ENCODE peak calls at places on chromosomes 5 and 9, in five cellular contexts. M, E, N, B and Q are unnamed samples.

GRCh38 chr5:180808461-180809000 is 5.9 kb upstream of the MGAT1 start:
- DNase-seq in M (no peak), E (peak), N (peak), B (no peak), Q (no peak)

GRCh38 chr5:162721125-162721524 is 653.6 kb downstream of the GABRG2 start:
- DNase-seq in M (no peak), E (no peak), N (no peak), B (no peak), Q (no peak)

GRCh38 chr9:125375820-125376219 is 114.2 kb downstream of the GAPVD1 start:
- DNase-seq in M (no peak), E (no peak), N (no peak), B (no peak), Q (no peak)

GRCh38 chr9:127788337-127789011 is 2.6 kb downstream of the CDK9 start:
- DNase-seq in M (no peak), E (no peak), N (no peak), B (no peak), Q (no peak)

GRCh38 chr5:179321206-179321987 is 23.9 kb downstream of the ADAMTS2 start:
- DNase-seq in M (no peak), E (peak), N (no peak), B (no peak), Q (no peak)

GRCh38 chr5:10863763-10864383 is 102.8 kb upstream of the DAP start:
- DNase-seq in M (peak), E (no peak), N (peak), B (peak), Q (peak)

GRCh38 chr9:38385896-38386295 is 6.6 kb upstream of the ALDH1B1 start:
- DNase-seq in M (no peak), E (no peak), N (no peak), B (no peak), Q (no peak)

GRCh38 chr9:112473986-112474385 is 12.6 kb upstream of the KIAA1958 start:
- DNase-seq in M (no peak), E (no peak), N (no peak), B (no peak), Q (no peak)

GRCh38 chr5:7926296-7926695 is 57.3 kb downstream of the MTRR start:
- DNase-seq in M (no peak), E (no peak), N (no peak), B (no peak), Q (no peak)

GRCh38 chr5:58484505-58484904 is 6.7 kb upstream of the GAPT start:
- DNase-seq in M (no peak), E (no peak), N (no peak), B (no peak), Q (no peak)

GRCh38 chr5:84364043-84364442 is 20.6 kb downstream of the EDIL3 start:
- DNase-seq in M (no peak), E (no peak), N (no peak), B (no peak), Q (no peak)

GRCh38 chr5:154618696-154619095 is 136.5 kb upstream of the LARP1 start:
- DNase-seq in M (no peak), E (no peak), N (no peak), B (no peak), Q (no peak)

GRCh38 chr9:80560976-80561375 is 989.2 kb downstream of the TLE4 start:
- DNase-seq in M (no peak), E (no peak), N (no peak), B (no peak), Q (no peak)

GRCh38 chr9:127910613-127911205 is 6.1 kb downstream of the ST6GALNAC4 start:
- DNase-seq in M (no peak), E (no peak), N (no peak), B (no peak), Q (no peak)

GRCh38 chr9:137544176-137544755 is 5.9 kb downstream of the PNPLA7 start:
- DNase-seq in M (no peak), E (no peak), N (no peak), B (no peak), Q (no peak)

GRCh38 chr5:148482697-148483462 is 99.1 kb downstream of the FBXO38 start:
- DNase-seq in M (peak), E (peak), N (peak), B (peak), Q (peak)

GRCh38 chr9:124322618-124323432 is 65.1 kb downstream of the NEK6 start:
- DNase-seq in M (no peak), E (no peak), N (peak), B (no peak), Q (no peak)

GRCh38 chr9:129675656-129676055 is 10.2 kb downstream of the PRRX2 start:
- DNase-seq in M (peak), E (no peak), N (no peak), B (no peak), Q (no peak)

GRCh38 chr5:73938280-73938937 is 312.4 kb downstream of the ARHGEF28 start:
- DNase-seq in M (no peak), E (no peak), N (no peak), B (peak), Q (no peak)

GRCh38 chr5:105638437-105638836 is 2032.3 kb downstream of the EFNA5 start:
- DNase-seq in M (no peak), E (no peak), N (no peak), B (no peak), Q (no peak)

GRCh38 chr5:33008751-33009418 is 297.8 kb downstream of the NPR3 start:
- DNase-seq in M (no peak), E (no peak), N (no peak), B (no peak), Q (no peak)

GRCh38 chr5:149584106-149584505 is 2.8 kb downstream of the ARHGEF37 start:
- DNase-seq in M (no peak), E (no peak), N (no peak), B (no peak), Q (no peak)

GRCh38 chr5:71974165-71974564 is 133.1 kb upstream of the MAP1B start:
- DNase-seq in M (no peak), E (no peak), N (no peak), B (no peak), Q (peak)
- TF ChIP-seq EP300 in M (no peak), E (peak), N (no peak), B (no peak), Q (peak)

DNA sequence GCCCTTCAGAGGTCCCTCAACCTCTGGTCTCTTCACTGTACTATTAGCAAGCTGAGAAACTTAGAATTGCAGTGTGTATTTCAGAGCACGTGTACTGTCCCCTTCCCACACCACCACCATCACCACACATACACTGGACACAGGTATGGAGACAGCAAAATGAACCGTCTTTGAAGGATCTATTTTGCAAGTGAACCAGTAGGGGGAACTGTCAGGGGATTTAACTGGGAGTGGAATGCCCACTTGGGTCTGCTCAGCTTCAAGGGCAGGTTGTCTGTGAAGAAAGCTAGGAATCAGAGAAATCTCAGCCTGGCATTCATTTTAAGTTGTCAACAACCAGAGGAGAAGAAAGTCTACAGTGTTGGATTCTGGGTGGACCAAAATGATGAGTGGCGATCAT is 147.0 kb downstream of the DCP2 start:
- DNase-seq in M (no peak), E (no peak), N (peak), B (peak), Q (no peak)
- TF ChIP-seq CTCF in M (peak), E (no peak), N (no peak), B (peak), Q (no peak)

GRCh38 chr9:98962861-98963260 is 19.2 kb downstream of the COL15A1 start:
- DNase-seq in M (no peak), E (no peak), N (no peak), B (no peak), Q (no peak)

GRCh38 chr9:98962181-98962560 is 18.5 kb downstream of the COL15A1 start:
- DNase-seq in M (no peak), E (no peak), N (no peak), B (no peak), Q (no peak)

GRCh38 chr9:98964201-98964600 is 20.5 kb downstream of the COL15A1 start:
- DNase-seq in M (no peak), E (no peak), N (no peak), B (no peak), Q (no peak)

GRCh38 chr9:98967257-98967656 is 23.6 kb downstream of the COL15A1 start:
- DNase-seq in M (no peak), E (no peak), N (no peak), B (no peak), Q (no peak)

DNA sequence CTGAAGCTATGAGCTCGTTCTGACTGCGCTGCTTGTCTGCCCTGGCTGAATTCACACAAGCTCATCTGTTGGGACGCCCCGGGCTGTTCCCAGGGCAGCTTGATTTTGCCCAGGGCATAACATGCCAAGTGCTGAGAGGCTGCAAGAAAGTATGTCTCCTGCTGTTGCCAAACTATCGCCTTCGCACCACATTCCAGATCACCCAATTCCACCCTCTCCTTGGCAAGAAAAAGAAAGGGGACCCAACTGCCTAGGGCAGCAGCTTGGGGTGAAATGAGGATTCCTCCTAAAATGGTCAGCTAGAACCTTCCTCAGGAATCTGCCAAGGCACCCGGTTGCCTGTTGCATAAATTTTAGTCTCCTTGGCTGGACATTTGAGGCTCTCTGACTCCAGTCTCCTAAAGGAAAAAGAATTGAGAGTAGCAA is 21.2 kb downstream of the COL15A1 start:
- DNase-seq in M (no peak), E (no peak), N (no peak), B (no peak), Q (no peak)
- TF ChIP-seq EP300 in M (no peak), E (no peak), N (no peak), B (no peak), Q (no peak)

DNA sequence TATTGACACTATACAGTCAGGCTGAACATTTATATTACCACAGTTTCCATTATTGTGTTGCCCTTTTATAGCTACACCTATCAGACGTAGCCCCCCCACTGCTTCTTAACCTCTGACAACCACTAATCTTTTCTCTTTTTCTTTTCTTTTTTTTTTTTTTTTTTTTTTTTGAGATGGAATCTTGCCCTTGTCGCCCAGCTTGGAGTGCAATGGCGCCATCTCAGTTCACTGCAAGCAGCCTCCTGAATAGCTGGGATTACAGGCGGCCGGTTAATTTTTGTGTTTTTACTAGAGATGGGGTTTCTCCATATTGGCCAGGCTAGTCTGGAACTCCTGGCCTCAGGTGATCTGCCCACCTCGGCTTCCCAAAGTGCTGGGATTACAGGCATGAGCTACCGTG is 75.4 kb downstream of the UHRF2 start:
- DNase-seq in M (no peak), E (no peak), N (no peak), B (no peak), Q (no peak)
- TF ChIP-seq CTCF in M (peak), E (no peak), N (no peak), B (no peak), Q (no peak)

DNA sequence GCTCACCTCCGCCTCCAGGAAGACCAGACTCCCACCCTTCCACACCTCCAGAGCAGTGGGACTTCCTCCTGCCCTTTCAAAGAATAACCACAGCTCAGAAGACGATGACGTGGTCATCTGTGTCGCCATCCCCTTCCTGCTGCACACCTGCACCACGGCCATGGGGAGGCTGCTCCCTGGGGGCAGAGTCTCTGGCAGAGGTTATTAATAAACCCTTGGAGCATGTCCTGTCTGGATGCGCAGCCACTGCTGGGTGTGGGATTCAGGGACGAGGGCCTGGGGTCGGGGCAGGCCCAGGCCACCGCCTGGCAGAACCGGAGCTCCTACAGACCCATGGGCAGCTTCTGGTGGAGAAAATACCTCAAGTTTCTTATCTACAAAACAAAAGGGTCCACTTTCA is 5.0 kb downstream of the PAEP start:
- DNase-seq in M (no peak), E (no peak), N (no peak), B (no peak), Q (no peak)
- TF ChIP-seq EP300 in M (no peak), E (no peak), N (no peak), B (no peak), Q (no peak)